ENCODE peak calls at places on chromosomes 2 and 18, in nine cellular contexts. I, Q, Y, D, F, U, H, E and V are unnamed samples. For H3K9me3, the result is how much of the 10 kb centered on the place peaks cover.

GRCh38 chr2:206462240-206462854 is 19.0 kb downstream of the ADAM23 start:
- DNase-seq in I (no peak), Y (no peak), U (no peak), E (no peak), D (no peak), H (no peak), Q (no peak), F (no peak), V (peak)

GRCh38 chr2:27261926-27262298 is 935 bp downstream of the SLC30A3 start:
- DNase-seq in F (no peak), U (no peak), E (no peak), H (no peak), D (no peak), Y (peak), I (no peak), Q (no peak), V (no peak)

GRCh38 chr2:105287692-105288091 is 41.8 kb downstream of the TGFBRAP1 start:
- DNase-seq in I (no peak), Q (peak), Y (peak), H (no peak), F (peak), U (no peak), D (peak), E (peak), V (peak)

GRCh38 chr18:21083017-21083416 is 28.6 kb downstream of the ROCK1 start:
- DNase-seq in D (no peak), F (no peak), I (no peak), Y (no peak), E (no peak), H (no peak), U (no peak), Q (no peak), V (no peak)

GRCh38 chr2:3643371-3644245 is 14.4 kb upstream of the ALLC start:
- DNase-seq in F (no peak), H (no peak), E (no peak), Y (no peak), Q (no peak), I (no peak), U (peak), D (no peak), V (no peak)

GRCh38 chr18:50268022-50268747 is 1.9 kb upstream of the CFAP53 start:
- DNase-seq in F (peak), I (peak), Q (peak), E (no peak), Y (peak), D (no peak), H (no peak), U (peak), V (no peak)

GRCh38 chr18:57807336-57808117 is 4.4 kb upstream of the ATP8B1 start:
- DNase-seq in D (peak), Y (no peak), Q (no peak), U (no peak), H (no peak), E (no peak), I (no peak), F (no peak), V (no peak)

GRCh38 chr2:86078801-86079545 is 26.7 kb downstream of the POLR1A start:
- DNase-seq in Q (peak), D (peak), F (peak), I (no peak), E (no peak), Y (peak), H (no peak), U (no peak), V (no peak)

GRCh38 chr2:47277187-47277586 is 122.1 kb upstream of the STPG4 start:
- DNase-seq in U (no peak), I (no peak), Y (no peak), Q (no peak), E (no peak), F (no peak), D (no peak), H (no peak), V (no peak)

GRCh38 chr2:145287686-145288085 is 767.8 kb upstream of the ZEB2 start:
- DNase-seq in F (no peak), Y (no peak), I (no peak), H (no peak), U (no peak), Q (no peak), E (no peak), D (no peak), V (no peak)

GRCh38 chr2:237547841-237548416 is 18.4 kb upstream of the PRLH start:
- DNase-seq in H (no peak), Q (no peak), F (no peak), U (peak), D (no peak), E (no peak), Y (peak), I (no peak), V (no peak)

GRCh38 chr2:236947896-236948295 is 137.8 kb upstream of the COPS8 start:
- DNase-seq in H (no peak), D (no peak), Y (no peak), U (peak), F (no peak), Q (no peak), E (no peak), I (peak), V (no peak)

GRCh38 chr2:240688563-240688919 is 3.1 kb upstream of the AQP12A start:
- DNase-seq in D (no peak), I (no peak), F (no peak), H (no peak), Q (no peak), Y (no peak), U (no peak), E (no peak), V (no peak)

GRCh38 chr2:113169002-113169530 is 4.7 kb upstream of the PSD4 start:
- DNase-seq in U (no peak), I (no peak), F (no peak), Y (no peak), D (no peak), E (no peak), H (no peak), Q (peak), V (no peak)

GRCh38 chr18:78169487-78169886 is 810.1 kb upstream of the SALL3 start:
- DNase-seq in U (no peak), Q (no peak), E (no peak), D (no peak), H (no peak), F (no peak), I (no peak), Y (no peak), V (no peak)

GRCh38 chr2:120401275-120402069 is 55.5 kb downstream of the INHBB start:
- DNase-seq in I (no peak), D (no peak), E (no peak), U (peak), Q (no peak), H (no peak), Y (peak), F (no peak), V (peak)

GRCh38 chr2:207778298-207778882 is 8.7 kb upstream of the FZD5 start:
- DNase-seq in U (no peak), Q (no peak), H (no peak), D (no peak), I (no peak), Y (no peak), E (no peak), F (no peak), V (no peak)

GRCh38 chr18:6859676-6860422 is 130.3 kb downstream of the ARHGAP28 start:
- DNase-seq in F (no peak), U (no peak), Q (no peak), H (no peak), Y (no peak), I (no peak), E (no peak), D (peak), V (no peak)

GRCh38 chr2:10398496-10398895 is 49.6 kb downstream of the ODC1 start:
- DNase-seq in Y (no peak), I (peak), E (no peak), Q (no peak), F (peak), H (no peak), U (no peak), D (no peak), V (no peak)

GRCh38 chr2:222875482-222875881 is 14.6 kb downstream of the ACSL3 start:
- DNase-seq in Y (no peak), I (no peak), U (no peak), D (no peak), H (no peak), E (no peak), F (no peak), Q (no peak), V (no peak)

GRCh38 chr2:240129731-240130392 is 6.2 kb downstream of the COPS9 start:
- DNase-seq in Y (no peak), Q (no peak), I (no peak), H (no peak), F (peak), U (no peak), D (no peak), E (no peak), V (no peak)

GRCh38 chr2:159118115-159118858 is 149.8 kb downstream of the TANC1 start:
- DNase-seq in Y (peak), H (peak), D (peak), U (peak), Q (peak), F (peak), I (peak), E (peak), V (peak)

GRCh38 chr2:143128681-143129580 is at the start of gene ARHGAP15:
- DNase-seq in Q (peak), D (no peak), U (no peak), F (peak), Y (no peak), E (no peak), H (no peak), I (no peak), V (no peak)

GRCh38 chr2:186561467-186562208 is 28.2 kb upstream of the ITGAV start:
- DNase-seq in H (no peak), E (no peak), Q (no peak), U (no peak), F (no peak), D (no peak), I (no peak), Y (no peak), V (no peak)

GRCh38 chr2:218404351-218405145 is 4.9 kb downstream of the CTDSP1 start:
- DNase-seq in D (no peak), E (no peak), I (peak), U (no peak), Y (peak), F (no peak), Q (no peak), H (no peak), V (no peak)

GRCh38 chr18:49814147-49814499 is 790 bp upstream of the ACAA2 start:
- DNase-seq in I (peak), E (peak), H (peak), D (peak), Q (peak), Y (peak), F (peak), U (no peak), V (peak)

GRCh38 chr18:7957297-7957696 is 390.2 kb downstream of the PTPRM start:
- DNase-seq in U (no peak), H (no peak), Q (peak), Y (no peak), E (no peak), I (no peak), D (no peak), F (no peak), V (no peak)

GRCh38 chr2:219476605-219477578 is 21.8 kb upstream of the GMPPA start:
- DNase-seq in U (no peak), E (peak), F (no peak), D (no peak), H (no peak), I (no peak), Q (no peak), Y (peak), V (peak)

GRCh38 chr2:30992781-30993180 is 145.5 kb downstream of the GALNT14 start:
- DNase-seq in U (no peak), I (no peak), Y (no peak), D (no peak), E (no peak), Q (no peak), H (no peak), F (no peak), V (no peak)

GRCh38 chr2:179712825-179713224 is 148.6 kb downstream of the ZNF385B start:
- DNase-seq in H (no peak), F (no peak), U (no peak), I (no peak), D (no peak), Y (no peak), Q (no peak), E (no peak), V (no peak)

GRCh38 chr18:58044370-58045264 is 591 bp downstream of the NEDD4L start:
- DNase-seq in I (peak), H (no peak), F (peak), D (peak), U (peak), E (peak), Y (peak), Q (peak), V (peak)

GRCh38 chr18:13809025-13809384 is 14.9 kb upstream of the MC5R start:
- DNase-seq in H (no peak), Y (no peak), F (no peak), E (no peak), I (no peak), D (peak), U (no peak), Q (no peak), V (no peak)

GRCh38 chr18:47250415-47251046 is 929 bp downstream of the SKOR2 start:
- DNase-seq in U (no peak), Y (peak), I (no peak), Q (no peak), D (no peak), F (no peak), H (no peak), E (no peak), V (no peak)

GRCh38 chr2:227653419-227653818 is 13.2 kb upstream of the SCYGR5 start:
- DNase-seq in E (no peak), F (no peak), D (no peak), Y (no peak), I (no peak), U (peak), Q (no peak), H (no peak), V (no peak)

GRCh38 chr2:207291287-207292249 is 125.8 kb upstream of the KLF7 start:
- DNase-seq in H (no peak), I (no peak), D (no peak), E (no peak), F (no peak), U (no peak), Q (no peak), Y (no peak), V (no peak)

DNA sequence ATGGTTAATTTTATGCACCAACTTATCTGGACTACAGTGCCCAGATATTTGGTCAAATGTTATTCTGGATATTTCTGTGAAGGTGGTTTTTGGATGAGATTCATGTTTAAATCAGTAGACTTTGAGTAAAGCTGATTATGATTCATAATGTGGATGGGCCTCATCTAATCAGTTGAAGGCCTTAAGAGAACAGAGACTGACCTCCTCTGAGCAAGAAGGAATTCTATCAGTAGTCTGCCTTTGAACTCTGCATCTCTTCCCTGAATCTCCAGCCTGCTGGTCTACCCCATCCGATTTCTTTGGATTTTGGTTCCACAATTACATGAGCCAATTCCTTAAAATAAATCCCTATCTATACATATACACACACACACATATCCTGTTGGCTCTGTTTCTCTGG is 82.8 kb upstream of the MAP4K3 start:
- DNase-seq in I (no peak), D (no peak), E (no peak), Q (no peak), U (no peak), H (no peak), Y (no peak), F (no peak), V (no peak)
- H3K9me3 ChIP-seq in I (under half), D (under half), E (under half), Q (under half), U (under half), H (under half), Y (under half), F (under half), V (under half)

GRCh38 chr2:44942304-44943030 is 965 bp downstream of the SIX3 start:
- DNase-seq in F (no peak), D (no peak), H (no peak), E (no peak), Q (peak), Y (peak), U (no peak), I (no peak), V (peak)
- H3K4me3 ChIP-seq in F (no peak), D (peak), H (no peak), E (no peak), Q (no peak), Y (peak), U (no peak), I (no peak), V (peak)

DNA sequence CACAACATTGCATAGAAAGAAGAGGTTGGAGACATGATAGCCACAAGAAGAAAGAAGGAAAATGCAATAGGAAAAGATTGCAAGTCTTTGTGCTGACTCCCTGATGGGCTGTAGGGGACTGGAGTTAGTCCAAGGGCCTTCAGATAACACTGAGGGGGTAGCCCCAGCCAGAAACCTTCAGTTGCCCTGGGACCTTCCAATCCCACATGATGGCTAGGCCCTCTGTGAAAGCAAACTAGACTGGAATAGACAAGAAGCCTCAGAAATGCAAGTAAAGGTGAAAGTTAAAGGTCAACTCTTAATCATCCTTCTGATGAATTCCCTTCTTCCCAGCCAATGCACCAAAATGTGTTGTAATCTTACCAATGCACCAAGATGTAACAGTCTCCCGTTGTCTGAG is 19.2 kb downstream of the CMPK2 start:
- DNase-seq in F (no peak), U (no peak), E (no peak), Q (no peak), I (no peak), H (no peak), Y (no peak), D (no peak), V (no peak)
- H3K9me3 ChIP-seq in F (half or more), U (under half), E (under half), Q (half or more), I (under half), H (under half), Y (under half), D (under half), V (under half)

GRCh38 chr2:20011276-20012031 is 1.0 kb downstream of the MATN3 start:
- DNase-seq in H (no peak), I (no peak), Q (no peak), E (no peak), Y (peak), F (no peak), D (no peak), U (no peak), V (no peak)

GRCh38 chr2:20015482-20016083 is 3.1 kb upstream of the MATN3 start:
- DNase-seq in Q (peak), I (no peak), U (no peak), H (peak), F (no peak), E (peak), D (peak), Y (peak), V (peak)

GRCh38 chr2:20012282-20013060 is at the start of gene MATN3:
- DNase-seq in E (peak), F (peak), Q (peak), I (peak), Y (peak), D (peak), H (no peak), U (peak), V (no peak)

GRCh38 chr2:20012032-20012281 is 511 bp downstream of the MATN3 start:
- DNase-seq in Y (peak), H (no peak), D (no peak), I (no peak), E (no peak), U (no peak), F (no peak), Q (no peak), V (no peak)

GRCh38 chr2:20013061-20013721 is 723 bp upstream of the MATN3 start:
- DNase-seq in Q (no peak), F (no peak), H (no peak), Y (peak), I (no peak), D (no peak), E (no peak), U (no peak), V (no peak)
- H3K4me3 ChIP-seq in Q (no peak), F (no peak), H (peak), Y (peak), I (peak), D (peak), E (peak), U (no peak), V (no peak)

GRCh38 chr2:16058747-16059358 is 118.5 kb downstream of the MYCN start:
- DNase-seq in H (no peak), D (no peak), Q (no peak), F (no peak), E (no peak), U (no peak), Y (no peak), I (no peak), V (no peak)

GRCh38 chr2:16058256-16058655 is 117.9 kb downstream of the MYCN start:
- DNase-seq in Q (no peak), D (no peak), I (no peak), F (no peak), U (no peak), Y (no peak), E (no peak), H (no peak), V (no peak)

GRCh38 chr2:16060936-16061338 is 120.6 kb downstream of the MYCN start:
- DNase-seq in I (no peak), Q (no peak), Y (no peak), H (no peak), E (no peak), D (no peak), U (no peak), F (no peak), V (no peak)

GRCh38 chr2:16060125-16060935 is 120.0 kb downstream of the MYCN start:
- DNase-seq in D (no peak), H (no peak), U (no peak), I (no peak), E (no peak), Q (no peak), Y (no peak), F (no peak), V (no peak)

GRCh38 chr2:16059393-16060016 is 119.2 kb downstream of the MYCN start:
- DNase-seq in Q (no peak), Y (no peak), E (no peak), F (no peak), D (no peak), U (no peak), I (no peak), H (no peak), V (no peak)
- H3K9me3 ChIP-seq in Q (under half), Y (under half), E (under half), F (under half), D (under half), U (under half), I (under half), H (half or more), V (under half)

DNA sequence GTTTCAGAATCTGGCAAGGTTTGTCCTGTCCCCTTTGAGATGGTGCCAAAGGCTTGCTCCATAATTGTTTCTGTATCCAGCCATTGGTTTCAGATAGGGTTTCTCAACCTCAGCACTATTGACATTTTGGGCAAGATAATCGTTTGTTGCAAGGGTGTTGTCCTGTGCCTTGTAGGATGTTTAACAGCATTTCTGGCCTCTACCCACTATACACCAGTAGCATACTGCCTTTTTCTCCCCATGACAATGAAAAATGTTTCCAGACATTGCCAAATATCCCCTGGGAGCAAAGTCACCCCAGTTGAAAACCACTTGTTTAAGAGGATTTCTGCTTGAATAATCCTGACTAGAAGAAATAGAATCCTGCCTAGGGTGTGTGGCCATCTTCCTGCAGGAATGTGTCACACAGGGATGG is 126.8 kb downstream of the CDC42EP3 start:
- DNase-seq in Q (no peak), U (peak), Y (no peak), E (no peak), H (no peak), I (no peak), F (no peak), D (no peak), V (no peak)
- H3K4me3 ChIP-seq in Q (no peak), U (no peak), Y (no peak), E (no peak), H (no peak), I (no peak), F (no peak), D (no peak), V (no peak)

DNA sequence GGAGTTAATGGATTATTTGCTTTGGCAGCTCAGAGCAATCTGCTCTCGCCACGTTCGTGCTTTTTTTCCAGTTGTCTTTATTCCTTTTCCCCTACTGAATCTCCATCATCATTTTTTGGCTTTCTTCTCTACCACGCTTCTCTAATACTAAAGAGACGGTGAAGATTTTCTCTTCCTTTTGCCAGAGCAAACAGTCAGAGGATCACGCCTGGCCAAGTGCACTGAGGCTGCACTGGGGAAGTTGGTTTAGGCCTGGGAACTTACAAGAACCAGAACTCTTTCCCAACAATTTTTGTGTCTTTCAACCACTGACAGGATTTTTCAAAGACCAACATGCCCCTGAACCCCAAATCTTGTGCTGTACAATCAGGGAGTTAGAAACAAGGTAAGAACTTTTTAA is 172.3 kb downstream of the PID1 start:
- DNase-seq in Y (no peak), E (no peak), F (no peak), H (no peak), Q (no peak), U (no peak), I (no peak), D (no peak), V (no peak)
- H3K9me3 ChIP-seq in Y (under half), E (under half), F (under half), H (under half), Q (under half), U (under half), I (under half), D (under half), V (under half)